ENCODE peak calls at places on chromosomes 12 and 14, in nine cellular contexts. One of them, this sample, is unnamed.
A peak's percentile ranks its signal among the peaks of the same experiment; 100 is the strongest.

GRCh38 chr14:50347521-50347920 is 35.4 kb downstream of the DMAC2L start:
- DNase-seq in CMK: no peak
- DNase-seq in activated CD4-positive, alpha-beta T cell treated with anti-CD3 and anti-CD28 coated beads for 1 hour: no peak
- DNase-seq in left ventricle myocardium inferior: no peak
- DNase-seq in ELF-1: no peak
- DNase-seq in endothelial cell: no peak
- DNase-seq in NCI-H446: no peak
- DNase-seq in lower lobe of right lung: no peak
- DNase-seq in amniotic stem cell: no peak
- DNase-seq in this sample: no peak

GRCh38 chr12:66036317-66036716 is 94.2 kb downstream of the LLPH start:
- DNase-seq in CMK: no peak
- DNase-seq in activated CD4-positive, alpha-beta T cell treated with anti-CD3 and anti-CD28 coated beads for 1 hour: no peak
- DNase-seq in left ventricle myocardium inferior: peak; percentile 40
- DNase-seq in ELF-1: no peak
- DNase-seq in endothelial cell: no peak
- DNase-seq in NCI-H446: peak; percentile 59
- DNase-seq in lower lobe of right lung: no peak
- DNase-seq in amniotic stem cell: peak; percentile 94
- DNase-seq in this sample: peak; percentile 57

GRCh38 chr12:49478949-49479664 is 59.7 kb upstream of the KCNH3 start:
- DNase-seq in CMK: no peak
- DNase-seq in activated CD4-positive, alpha-beta T cell treated with anti-CD3 and anti-CD28 coated beads for 1 hour: no peak
- DNase-seq in left ventricle myocardium inferior: no peak
- DNase-seq in ELF-1: peak; percentile 3
- DNase-seq in endothelial cell: no peak
- DNase-seq in NCI-H446: no peak
- DNase-seq in lower lobe of right lung: no peak
- DNase-seq in amniotic stem cell: no peak
- DNase-seq in this sample: no peak

GRCh38 chr12:23895792-23896218 is 53.7 kb downstream of the SOX5 start:
- DNase-seq in CMK: no peak
- DNase-seq in activated CD4-positive, alpha-beta T cell treated with anti-CD3 and anti-CD28 coated beads for 1 hour: no peak
- DNase-seq in left ventricle myocardium inferior: no peak
- DNase-seq in ELF-1: peak; percentile 36
- DNase-seq in endothelial cell: peak; percentile 65
- DNase-seq in NCI-H446: peak; percentile 74
- DNase-seq in lower lobe of right lung: no peak
- DNase-seq in amniotic stem cell: no peak
- DNase-seq in this sample: no peak

GRCh38 chr12:579450-580110 is 83.7 kb downstream of the NINJ2 start:
- DNase-seq in CMK: no peak
- DNase-seq in activated CD4-positive, alpha-beta T cell treated with anti-CD3 and anti-CD28 coated beads for 1 hour: no peak
- DNase-seq in left ventricle myocardium inferior: no peak
- DNase-seq in ELF-1: no peak
- DNase-seq in endothelial cell: no peak
- DNase-seq in NCI-H446: no peak
- DNase-seq in lower lobe of right lung: no peak
- DNase-seq in amniotic stem cell: no peak
- DNase-seq in this sample: no peak

GRCh38 chr14:103021817-103022668 is 35.3 kb downstream of the CDC42BPB start:
- DNase-seq in CMK: no peak
- DNase-seq in activated CD4-positive, alpha-beta T cell treated with anti-CD3 and anti-CD28 coated beads for 1 hour: no peak
- DNase-seq in left ventricle myocardium inferior: no peak
- DNase-seq in ELF-1: peak; percentile 49
- DNase-seq in endothelial cell: no peak
- DNase-seq in NCI-H446: no peak
- DNase-seq in lower lobe of right lung: no peak
- DNase-seq in amniotic stem cell: no peak
- DNase-seq in this sample: no peak

GRCh38 chr14:105418269-105419054 is 1.2 kb upstream of the MTA1 start:
- DNase-seq in CMK: no peak
- DNase-seq in activated CD4-positive, alpha-beta T cell treated with anti-CD3 and anti-CD28 coated beads for 1 hour: no peak
- DNase-seq in left ventricle myocardium inferior: no peak
- DNase-seq in ELF-1: peak; percentile 63
- DNase-seq in endothelial cell: no peak
- DNase-seq in NCI-H446: no peak
- DNase-seq in lower lobe of right lung: no peak
- DNase-seq in amniotic stem cell: no peak
- DNase-seq in this sample: no peak

GRCh38 chr14:101704140-101704539 is 57.4 kb upstream of the PPP2R5C start:
- DNase-seq in CMK: no peak
- DNase-seq in activated CD4-positive, alpha-beta T cell treated with anti-CD3 and anti-CD28 coated beads for 1 hour: no peak
- DNase-seq in left ventricle myocardium inferior: no peak
- DNase-seq in ELF-1: no peak
- DNase-seq in endothelial cell: no peak
- DNase-seq in NCI-H446: no peak
- DNase-seq in lower lobe of right lung: no peak
- DNase-seq in amniotic stem cell: no peak
- DNase-seq in this sample: no peak

GRCh38 chr12:56158926-56159461 is 835 bp downstream of the MYL6 start:
- DNase-seq in CMK: no peak
- DNase-seq in activated CD4-positive, alpha-beta T cell treated with anti-CD3 and anti-CD28 coated beads for 1 hour: no peak
- DNase-seq in left ventricle myocardium inferior: peak; percentile 81
- DNase-seq in ELF-1: peak; percentile 91
- DNase-seq in endothelial cell: no peak
- DNase-seq in NCI-H446: peak; percentile 43
- DNase-seq in lower lobe of right lung: peak; percentile 93
- DNase-seq in amniotic stem cell: peak; percentile 20
- DNase-seq in this sample: peak; percentile 92

GRCh38 chr12:2984249-2984648 is 25.1 kb downstream of the TEAD4 start:
- DNase-seq in CMK: no peak
- DNase-seq in activated CD4-positive, alpha-beta T cell treated with anti-CD3 and anti-CD28 coated beads for 1 hour: no peak
- DNase-seq in left ventricle myocardium inferior: no peak
- DNase-seq in ELF-1: no peak
- DNase-seq in endothelial cell: no peak
- DNase-seq in NCI-H446: no peak
- DNase-seq in lower lobe of right lung: no peak
- DNase-seq in amniotic stem cell: no peak
- DNase-seq in this sample: no peak

GRCh38 chr14:77508876-77509275 is 10.3 kb upstream of the ISM2 start:
- DNase-seq in CMK: no peak
- DNase-seq in activated CD4-positive, alpha-beta T cell treated with anti-CD3 and anti-CD28 coated beads for 1 hour: no peak
- DNase-seq in left ventricle myocardium inferior: no peak
- DNase-seq in ELF-1: no peak
- DNase-seq in endothelial cell: no peak
- DNase-seq in NCI-H446: no peak
- DNase-seq in lower lobe of right lung: no peak
- DNase-seq in amniotic stem cell: no peak
- DNase-seq in this sample: no peak

GRCh38 chr14:52821805-52822250 is 30.4 kb upstream of the GNPNAT1 start:
- DNase-seq in CMK: no peak
- DNase-seq in activated CD4-positive, alpha-beta T cell treated with anti-CD3 and anti-CD28 coated beads for 1 hour: no peak
- DNase-seq in left ventricle myocardium inferior: no peak
- DNase-seq in ELF-1: no peak
- DNase-seq in endothelial cell: no peak
- DNase-seq in NCI-H446: no peak
- DNase-seq in lower lobe of right lung: no peak
- DNase-seq in amniotic stem cell: no peak
- DNase-seq in this sample: no peak

GRCh38 chr12:127293507-127294310 is 973.3 kb upstream of the TMEM132C start:
- DNase-seq in CMK: no peak
- DNase-seq in activated CD4-positive, alpha-beta T cell treated with anti-CD3 and anti-CD28 coated beads for 1 hour: peak; percentile 24
- DNase-seq in left ventricle myocardium inferior: peak; percentile 30
- DNase-seq in ELF-1: peak; percentile 27
- DNase-seq in endothelial cell: no peak
- DNase-seq in NCI-H446: peak; percentile 41
- DNase-seq in lower lobe of right lung: peak; percentile 55
- DNase-seq in amniotic stem cell: peak; percentile 44
- DNase-seq in this sample: peak; percentile 71

GRCh38 chr14:70714055-70714550 is 72.4 kb downstream of the TTC9 start:
- DNase-seq in CMK: no peak
- DNase-seq in activated CD4-positive, alpha-beta T cell treated with anti-CD3 and anti-CD28 coated beads for 1 hour: peak; percentile 8
- DNase-seq in left ventricle myocardium inferior: no peak
- DNase-seq in ELF-1: peak; percentile 75
- DNase-seq in endothelial cell: peak; percentile 53
- DNase-seq in NCI-H446: peak; percentile 68
- DNase-seq in lower lobe of right lung: no peak
- DNase-seq in amniotic stem cell: peak; percentile 12
- DNase-seq in this sample: no peak

GRCh38 chr12:105402366-105402765 is 71.9 kb downstream of the C12orf75 start:
- DNase-seq in CMK: no peak
- DNase-seq in activated CD4-positive, alpha-beta T cell treated with anti-CD3 and anti-CD28 coated beads for 1 hour: no peak
- DNase-seq in left ventricle myocardium inferior: no peak
- DNase-seq in ELF-1: no peak
- DNase-seq in endothelial cell: no peak
- DNase-seq in NCI-H446: no peak
- DNase-seq in lower lobe of right lung: no peak
- DNase-seq in amniotic stem cell: no peak
- DNase-seq in this sample: no peak

GRCh38 chr14:74915426-74915825 is 7.6 kb downstream of the RPS6KL1 start:
- DNase-seq in CMK: no peak
- DNase-seq in activated CD4-positive, alpha-beta T cell treated with anti-CD3 and anti-CD28 coated beads for 1 hour: no peak
- DNase-seq in left ventricle myocardium inferior: no peak
- DNase-seq in ELF-1: no peak
- DNase-seq in endothelial cell: no peak
- DNase-seq in NCI-H446: no peak
- DNase-seq in lower lobe of right lung: no peak
- DNase-seq in amniotic stem cell: no peak
- DNase-seq in this sample: no peak

This sample was measured in Right ventricle myocardium inferior.